ENCODE peak calls at places on chromosomes 3 and 15, in eight cellular contexts. C is Karpas-422, Q is lower lobe of right lung, Y is heart right ventricle, R is colonic mucosa, E is heart left ventricle, O is GM23248, W is upper lobe of right lung. B is an unnamed sample.

GRCh38 chr3:159252772-159253384 is 451.0 kb downstream of the MFSD1 start:
- DNase-seq in O (peak; percentile 74), W (no peak), R (no peak), E (no peak), C (peak; percentile 83), Y (no peak), Q (no peak), B (no peak)

GRCh38 chr15:48086582-48086981 is 34.2 kb upstream of the SLC24A5 start:
- DNase-seq in C (no peak), O (peak; percentile 24), W (no peak), E (peak; percentile 30), R (no peak), Y (no peak), Q (no peak), B (no peak)

GRCh38 chr3:147413712-147414325 is 4.7 kb downstream of the ZIC1 start:
- DNase-seq in R (no peak), Q (no peak), W (no peak), O (no peak), E (no peak), C (no peak), Y (no peak), B (no peak)

GRCh38 chr3:54427951-54428871 is 305.9 kb downstream of the CACNA2D3 start:
- DNase-seq in R (peak; percentile 60), O (peak; percentile 75), C (peak; percentile 82), W (no peak), Y (no peak), E (peak; percentile 36), Q (no peak), B (peak; percentile 63)

GRCh38 chr15:33910741-33911140 is 57.6 kb upstream of the CHRM5 start:
- DNase-seq in W (no peak), Y (no peak), O (peak; percentile 75), Q (no peak), E (no peak), R (no peak), C (no peak), B (no peak)

GRCh38 chr3:122555275-122556071 is 8.6 kb downstream of the PARP9 start:
- DNase-seq in R (no peak), Q (no peak), O (peak; percentile 32), C (no peak), W (no peak), E (no peak), Y (no peak), B (no peak)

GRCh38 chr3:132661120-132661519 is 991 bp downstream of the UBA5 start:
- DNase-seq in W (no peak), R (no peak), C (no peak), E (no peak), Q (no peak), Y (no peak), O (peak; percentile 22), B (no peak)

GRCh38 chr15:81410318-81410753 is 36.3 kb upstream of the TMC3 start:
- DNase-seq in C (peak; percentile 82), Y (peak; percentile 18), W (no peak), Q (no peak), E (peak; percentile 63), O (peak; percentile 91), R (peak; percentile 34), B (no peak)

GRCh38 chr15:35548435-35548834 is 2.5 kb upstream of the DPH6 start:
- DNase-seq in Q (no peak), C (no peak), R (no peak), E (no peak), Y (no peak), W (no peak), O (no peak), B (no peak)

GRCh38 chr3:189948724-189949045 is 172.0 kb downstream of the P3H2 start:
- DNase-seq in E (no peak), Y (no peak), R (no peak), Q (no peak), W (no peak), O (no peak), C (no peak), B (no peak)

GRCh38 chr3:142808103-142808917 is 80.6 kb downstream of the PCOLCE2 start:
- DNase-seq in W (no peak), E (no peak), O (peak; percentile 92), Y (no peak), C (no peak), R (no peak), Q (no peak), B (no peak)

GRCh38 chr3:23923786-23924185 is 6.9 kb downstream of the RPL15 start:
- DNase-seq in R (no peak), W (no peak), O (no peak), Y (no peak), C (no peak), E (no peak), Q (no peak), B (no peak)

GRCh38 chr3:55065331-55065730 is 137.5 kb upstream of the LRTM1 start:
- DNase-seq in Q (no peak), R (no peak), Y (no peak), E (no peak), O (no peak), W (no peak), C (no peak), B (no peak)

GRCh38 chr15:64459382-64459781 is 996 bp upstream of the ZNF609 start:
- DNase-seq in E (no peak), O (no peak), Q (no peak), W (no peak), Y (no peak), C (no peak), R (no peak), B (no peak)

GRCh38 chr3:160331127-160331937 is 67.7 kb downstream of the IFT80 start:
- DNase-seq in W (no peak), Y (no peak), R (no peak), E (no peak), C (no peak), O (peak; percentile 86), Q (no peak), B (no peak)

GRCh38 chr15:36401586-36401966 is 177.8 kb upstream of the CDIN1 start:
- DNase-seq in C (no peak), W (no peak), Q (no peak), O (no peak), E (no peak), R (no peak), Y (no peak), B (no peak)

GRCh38 chr3:48042071-48042760 is 26.0 kb upstream of the MAP4 start:
- DNase-seq in C (no peak), Q (no peak), O (peak; percentile 53), R (no peak), Y (no peak), W (no peak), E (no peak), B (no peak)

GRCh38 chr3:73037369-73037699 is 24.1 kb upstream of the EBLN2 start:
- DNase-seq in Y (no peak), W (no peak), E (no peak), Q (no peak), O (peak; percentile 55), R (no peak), C (peak; percentile 47), B (no peak)

GRCh38 chr15:77710171-77710570 is 77.5 kb upstream of the LINGO1 start:
- DNase-seq in E (no peak), Y (no peak), Q (no peak), R (no peak), C (no peak), W (no peak), O (no peak), B (no peak)

GRCh38 chr15:77712438-77712837 is 79.7 kb upstream of the LINGO1 start:
- DNase-seq in C (no peak), Y (no peak), W (no peak), Q (no peak), O (no peak), E (no peak), R (no peak), B (no peak)

GRCh38 chr15:77710637-77711036 is 77.9 kb upstream of the LINGO1 start:
- DNase-seq in Q (no peak), C (no peak), W (no peak), R (no peak), Y (no peak), E (no peak), O (no peak), B (no peak)

GRCh38 chr15:77706482-77707244 is 74.0 kb upstream of the LINGO1 start:
- DNase-seq in C (no peak), Y (no peak), W (no peak), R (no peak), E (no peak), O (no peak), Q (no peak), B (no peak)

DNA sequence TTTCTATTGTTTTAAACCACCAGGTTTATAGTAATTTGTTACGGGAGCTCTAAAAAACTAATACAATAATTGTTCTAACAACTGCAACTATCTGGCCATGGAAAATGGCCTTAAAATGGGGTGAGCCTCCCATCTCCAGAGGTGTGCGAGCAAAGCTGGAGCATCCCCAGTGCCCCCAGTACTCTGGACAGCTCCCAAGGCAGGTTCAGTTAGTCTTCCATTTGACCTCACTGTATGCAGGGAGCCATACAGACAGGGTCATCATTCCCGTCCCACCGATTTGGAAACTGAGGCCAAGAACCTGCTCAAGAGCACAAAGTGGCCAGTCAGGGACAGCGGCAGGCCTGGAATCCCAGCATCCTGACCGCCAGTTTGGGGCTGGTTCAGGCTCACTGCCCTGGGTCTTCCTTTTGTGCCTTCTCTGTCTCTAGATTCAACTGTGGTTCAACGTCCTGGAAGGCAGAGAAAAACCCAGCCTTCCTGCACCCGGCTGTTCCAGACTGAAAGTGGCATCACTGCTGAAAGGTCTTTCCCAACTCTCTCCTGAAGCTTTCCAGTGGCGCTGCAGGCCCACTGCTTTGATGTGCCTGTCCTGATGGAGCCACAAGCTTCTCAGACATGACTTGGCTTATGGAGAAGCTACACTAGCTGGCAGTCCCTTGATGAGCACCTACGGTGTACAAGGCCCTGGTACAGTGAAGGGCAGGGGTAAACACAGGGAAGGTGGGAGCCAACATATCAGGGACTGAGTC is 76.6 kb upstream of the LINGO1 start:
- DNase-seq in C (no peak), W (no peak), Y (no peak), R (no peak), O (no peak), E (no peak), Q (no peak), B (no peak)
- H3K4me1 ChIP-seq in C (no peaks in the 10 kb centered on the region), W (no peaks in the 10 kb centered on the region), Y (no peaks in the 10 kb centered on the region), R (no peaks in the 10 kb centered on the region), O (no peaks in the 10 kb centered on the region), E (no peaks in the 10 kb centered on the region), Q (no peaks in the 10 kb centered on the region), B (no peaks in the 10 kb centered on the region)

GRCh38 chr15:56967336-56967735 is 48.9 kb downstream of the TCF12 start:
- DNase-seq in C (no peak), W (no peak), Y (no peak), O (no peak), R (no peak), Q (no peak), E (no peak), B (no peak)
- H3K4me1 ChIP-seq in C (peaks cover 34% of the 10 kb centered on the region), W (peaks cover 8% of the 10 kb centered on the region), Y (peaks cover 53% of the 10 kb centered on the region), O (peaks cover 36% of the 10 kb centered on the region), R (peaks cover 4% of the 10 kb centered on the region), Q (peaks cover 32% of the 10 kb centered on the region), E (peaks cover 2% of the 10 kb centered on the region), B (peaks cover 4% of the 10 kb centered on the region)

DNA sequence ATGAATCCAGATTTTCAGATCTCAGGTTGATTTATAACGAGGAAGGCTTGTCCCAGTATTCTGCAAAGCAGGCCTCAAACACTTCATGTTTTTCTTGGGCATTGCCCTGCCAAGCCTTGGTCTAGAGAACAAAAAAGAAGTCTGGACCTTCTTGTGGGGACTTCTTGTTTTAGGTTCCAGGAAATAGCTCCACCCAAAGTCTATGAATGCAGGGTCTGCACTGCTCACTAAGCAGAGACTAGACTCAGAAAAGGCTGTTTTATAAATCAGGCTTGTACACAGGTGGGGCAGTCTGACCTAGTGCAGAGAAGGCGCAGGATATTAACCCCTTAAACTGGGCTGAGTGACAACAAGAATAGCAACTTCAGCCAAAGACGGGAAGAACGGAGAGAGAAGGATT is 44.3 kb downstream of the GLB1 start:
- DNase-seq in W (no peak), O (no peak), E (no peak), Q (no peak), R (no peak), C (no peak), Y (no peak), B (no peak)
- H3K4me1 ChIP-seq in W (peaks cover 30% of the 10 kb centered on the region), O (no peaks in the 10 kb centered on the region), E (no peaks in the 10 kb centered on the region), Q (peaks cover 63% of the 10 kb centered on the region), R (no peaks in the 10 kb centered on the region), C (peaks cover 14% of the 10 kb centered on the region), Y (peaks cover 7% of the 10 kb centered on the region), B (peaks cover 30% of the 10 kb centered on the region)

GRCh38 chr3:45613781-45614180 is 19.2 kb downstream of the LIMD1 start:
- DNase-seq in Y (no peak), R (no peak), C (no peak), O (no peak), W (no peak), E (no peak), Q (no peak), B (no peak)
- H3K4me1 ChIP-seq in Y (peaks cover 91% of the 10 kb centered on the region), R (no peaks in the 10 kb centered on the region), C (peaks cover 6% of the 10 kb centered on the region), O (peaks cover 6% of the 10 kb centered on the region), W (peaks cover 65% of the 10 kb centered on the region), E (no peaks in the 10 kb centered on the region), Q (peaks cover 73% of the 10 kb centered on the region), B (peaks cover 6% of the 10 kb centered on the region)